ENCODE peak calls at places on chromosomes 7 and 10, in nine cellular contexts. F, Q, B, D, X, K, M, P and J are unnamed samples. For H3K4me1, the result is how much of the 10 kb centered on the place peaks cover.

GRCh38 chr10:87575851-87576250 is 71.2 kb downstream of the MINPP1 start:
- DNase-seq in K (no peak), M (no peak), X (no peak), F (no peak), D (no peak), P (no peak), B (no peak), Q (no peak), J (no peak)

GRCh38 chr10:51699145-51699474 is 285 bp downstream of the CSTF2T start:
- DNase-seq in F (no peak), B (no peak), K (peak), P (no peak), Q (no peak), M (no peak), X (no peak), D (no peak), J (no peak)

GRCh38 chr10:24723788-24724380 is at the start of gene ARHGAP21:
- DNase-seq in F (peak), P (peak), D (peak), X (peak), B (peak), M (peak), K (peak), Q (peak), J (peak)

GRCh38 chr7:44650772-44651171 is 44.3 kb downstream of the OGDH start:
- DNase-seq in D (no peak), F (no peak), Q (no peak), B (peak), X (no peak), P (no peak), K (peak), M (no peak), J (peak)

GRCh38 chr7:114243646-114244045 is 171.0 kb upstream of the FOXP2 start:
- DNase-seq in X (no peak), B (no peak), K (no peak), Q (no peak), D (no peak), F (no peak), M (no peak), P (no peak), J (no peak)

GRCh38 chr10:33524966-33525365 is 190.5 kb upstream of the NRP1 start:
- DNase-seq in K (no peak), M (no peak), X (no peak), B (no peak), P (no peak), D (no peak), Q (no peak), F (no peak), J (no peak)

GRCh38 chr10:33542747-33543505 is 208.5 kb upstream of the NRP1 start:
- DNase-seq in K (no peak), X (peak), B (no peak), P (no peak), F (no peak), Q (no peak), M (no peak), D (no peak), J (no peak)

GRCh38 chr10:20272575-20272974 is 456.3 kb downstream of the PLXDC2 start:
- DNase-seq in X (no peak), D (no peak), K (no peak), M (no peak), F (no peak), P (no peak), Q (no peak), B (no peak), J (no peak)

GRCh38 chr10:54843085-54843646 is 42.1 kb upstream of the PCDH15 start:
- DNase-seq in X (no peak), B (no peak), D (no peak), Q (no peak), F (no peak), M (no peak), K (no peak), P (no peak), J (no peak)

GRCh38 chr7:79459381-79459780 is 5.9 kb upstream of the MAGI2 start:
- DNase-seq in X (no peak), F (no peak), M (no peak), P (no peak), Q (no peak), D (no peak), K (peak), B (peak), J (peak)

GRCh38 chr7:28986723-28987122 is 28.6 kb upstream of the TRIL start:
- DNase-seq in K (no peak), P (no peak), Q (no peak), B (no peak), M (no peak), X (peak), D (no peak), F (no peak), J (no peak)

GRCh38 chr7:10225265-10225664 is 748.4 kb upstream of the PHF14 start:
- DNase-seq in X (no peak), B (no peak), Q (no peak), F (no peak), D (no peak), M (no peak), K (no peak), P (no peak), J (no peak)

GRCh38 chr10:47346572-47347302 is 1.4 kb upstream of the RBP3 start:
- DNase-seq in F (no peak), K (no peak), B (no peak), Q (no peak), M (no peak), P (no peak), X (no peak), D (no peak), J (peak)

GRCh38 chr10:103676058-103676785 is 179.2 kb downstream of the SH3PXD2A start:
- DNase-seq in P (no peak), M (no peak), F (peak), D (no peak), X (peak), B (no peak), K (no peak), Q (peak), J (peak)

GRCh38 chr7:47465191-47465590 is 116.7 kb downstream of the TNS3 start:
- DNase-seq in Q (no peak), F (no peak), M (no peak), X (peak), K (no peak), D (no peak), P (no peak), B (no peak), J (no peak)

GRCh38 chr7:47435889-47436312 is 146.0 kb downstream of the TNS3 start:
- DNase-seq in F (peak), B (peak), M (no peak), D (peak), X (peak), Q (peak), K (peak), P (peak), J (peak)

GRCh38 chr7:39016609-39017008 is 38.9 kb downstream of the POU6F2 start:
- DNase-seq in B (no peak), F (peak), K (no peak), P (no peak), X (no peak), D (no peak), M (no peak), Q (no peak), J (no peak)

GRCh38 chr10:45581497-45582385 is 90.8 kb downstream of the ZFAND4 start:
- DNase-seq in B (no peak), Q (no peak), P (no peak), K (no peak), F (no peak), X (no peak), D (no peak), M (no peak), J (no peak)

GRCh38 chr7:50396856-50397255 is 53.3 kb downstream of the FIGNL1 start:
- DNase-seq in Q (no peak), D (no peak), P (no peak), K (no peak), X (no peak), M (no peak), F (no peak), B (no peak), J (no peak)

GRCh38 chr10:80496555-80497172 is 41.0 kb upstream of the SH2D4B start:
- DNase-seq in F (no peak), Q (no peak), B (no peak), P (no peak), M (no peak), D (no peak), K (no peak), X (no peak), J (no peak)

GRCh38 chr7:3955751-3956696 is 655.0 kb downstream of the SDK1 start:
- DNase-seq in K (no peak), D (peak), M (no peak), B (no peak), X (no peak), F (peak), P (no peak), Q (no peak), J (no peak)

GRCh38 chr7:114921636-114922150 is at the start of gene MDFIC:
- DNase-seq in X (peak), D (peak), M (no peak), F (no peak), Q (no peak), K (no peak), B (peak), P (no peak), J (peak)

GRCh38 chr10:42958142-42958868 is 118.6 kb upstream of the RET start:
- DNase-seq in X (no peak), M (no peak), B (no peak), F (peak), Q (peak), K (no peak), P (no peak), D (no peak), J (no peak)

GRCh38 chr10:47152861-47153349 is 147.1 kb upstream of the GDF10 start:
- DNase-seq in X (peak), P (no peak), M (no peak), F (no peak), K (no peak), B (no peak), D (peak), Q (no peak), J (no peak)

GRCh38 chr10:5453749-5454489 is 41.6 kb downstream of the NET1 start:
- DNase-seq in X (no peak), F (no peak), Q (no peak), D (no peak), M (no peak), K (no peak), B (no peak), P (no peak), J (no peak)

GRCh38 chr10:44419790-44420549 is 35.1 kb upstream of the CXCL12 start:
- DNase-seq in M (no peak), K (peak), F (no peak), X (no peak), Q (no peak), B (no peak), P (no peak), D (no peak), J (no peak)

GRCh38 chr7:140219672-140220520 is 43.1 kb upstream of the KDM7A start:
- DNase-seq in B (no peak), F (peak), Q (no peak), K (no peak), D (no peak), P (no peak), X (no peak), M (no peak), J (no peak)

GRCh38 chr10:8637640-8638039 is 583.2 kb downstream of the GATA3 start:
- DNase-seq in D (no peak), B (no peak), M (no peak), K (no peak), P (no peak), X (peak), F (no peak), Q (no peak), J (no peak)

GRCh38 chr10:74262856-74263255 is 111.8 kb downstream of the ADK start:
- DNase-seq in B (no peak), K (no peak), F (no peak), M (no peak), X (no peak), P (no peak), Q (no peak), D (no peak), J (no peak)

GRCh38 chr7:30459591-30460245 is 18.9 kb downstream of the NOD1 start:
- DNase-seq in P (no peak), K (peak), Q (peak), X (peak), M (no peak), B (peak), F (no peak), D (peak), J (no peak)

GRCh38 chr7:128804472-128804871 is 12.7 kb downstream of the CCDC136 start:
- DNase-seq in B (no peak), D (no peak), F (no peak), Q (no peak), X (no peak), K (no peak), P (no peak), M (no peak), J (no peak)

GRCh38 chr10:101902032-101902799 is 58.6 kb upstream of the KCNIP2 start:
- DNase-seq in K (no peak), M (no peak), B (no peak), F (no peak), D (no peak), Q (no peak), P (no peak), X (no peak), J (no peak)

GRCh38 chr10:110523736-110524135 is 26.0 kb downstream of the DUSP5 start:
- DNase-seq in F (no peak), X (no peak), M (no peak), K (no peak), B (no peak), Q (no peak), D (no peak), P (no peak), J (no peak)

GRCh38 chr7:83166-83840 is 109.1 kb upstream of the FAM20C start:
- DNase-seq in Q (peak), P (no peak), D (no peak), F (no peak), X (no peak), B (no peak), M (no peak), K (no peak), J (peak)

GRCh38 chr7:100691676-100692577 is 2.1 kb downstream of the GIGYF1 start:
- DNase-seq in M (peak), X (peak), F (peak), K (peak), B (peak), Q (peak), P (peak), D (peak), J (peak)

GRCh38 chr10:29618341-29619171 is 16.2 kb downstream of the SVIL start:
- DNase-seq in F (peak), Q (peak), X (peak), B (no peak), M (no peak), D (no peak), K (no peak), P (no peak), J (no peak)

GRCh38 chr7:55314967-55315366 is 50.2 kb upstream of the LANCL2 start:
- DNase-seq in B (no peak), X (no peak), P (no peak), M (no peak), D (no peak), F (no peak), K (no peak), Q (no peak), J (no peak)

GRCh38 chr7:42972703-42973500 is 40.7 kb downstream of the MRPL32 start:
- DNase-seq in D (peak), K (peak), X (peak), B (peak), P (peak), Q (peak), M (no peak), F (no peak), J (peak)

GRCh38 chr10:78058562-78058961 is 24.9 kb downstream of the RPS24 start:
- DNase-seq in M (no peak), B (peak), F (no peak), P (no peak), X (no peak), D (no peak), K (no peak), Q (no peak), J (no peak)

GRCh38 chr10:132595021-132595420 is 57.4 kb downstream of the INPP5A start:
- DNase-seq in M (no peak), D (no peak), F (no peak), B (no peak), P (no peak), K (no peak), X (no peak), Q (no peak), J (no peak)
- H3K4me1 ChIP-seq in M (under half), D (under half), F (under half), B (under half), P (under half), K (under half), X (under half), Q (half or more), J (half or more)

DNA sequence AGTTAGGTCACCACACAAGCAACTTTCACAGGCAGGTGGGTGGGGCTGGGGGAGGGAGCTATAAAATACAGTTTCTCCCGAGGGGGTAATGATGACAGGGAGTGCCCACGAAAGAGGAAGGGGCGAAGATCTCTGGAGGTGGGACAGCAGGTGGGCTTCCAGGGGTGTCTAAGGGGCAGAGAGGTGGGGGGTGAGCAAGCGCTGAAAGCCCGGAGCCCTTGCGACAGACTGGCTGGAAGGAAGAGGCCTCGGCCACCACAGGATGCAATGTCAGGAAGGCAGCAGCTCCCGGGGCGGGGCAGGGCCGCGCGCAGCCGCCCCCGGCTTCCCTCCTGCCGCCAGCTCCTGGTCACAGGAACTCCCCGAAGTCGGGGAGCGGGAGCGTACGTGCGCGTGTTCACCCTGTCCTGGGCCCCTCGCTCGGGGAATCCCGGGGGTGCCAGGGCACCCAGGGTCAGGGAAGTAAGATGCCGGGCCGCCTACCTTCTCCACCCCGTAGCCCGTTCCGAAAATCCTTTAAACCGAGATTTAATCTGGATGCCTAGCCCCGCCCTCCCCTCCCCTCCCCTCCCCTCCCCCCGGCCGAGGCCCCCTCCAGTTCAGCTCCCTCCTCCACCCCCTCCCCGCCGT is 105.2 kb upstream of the PPIF start:
- DNase-seq in K (peak), D (no peak), F (peak), M (no peak), P (peak), Q (peak), B (peak), X (peak), J (peak)
- H3K4me3 ChIP-seq in K (no peak), D (no peak), F (peak), M (peak), P (peak), Q (peak), B (peak), X (peak), J (peak)

DNA sequence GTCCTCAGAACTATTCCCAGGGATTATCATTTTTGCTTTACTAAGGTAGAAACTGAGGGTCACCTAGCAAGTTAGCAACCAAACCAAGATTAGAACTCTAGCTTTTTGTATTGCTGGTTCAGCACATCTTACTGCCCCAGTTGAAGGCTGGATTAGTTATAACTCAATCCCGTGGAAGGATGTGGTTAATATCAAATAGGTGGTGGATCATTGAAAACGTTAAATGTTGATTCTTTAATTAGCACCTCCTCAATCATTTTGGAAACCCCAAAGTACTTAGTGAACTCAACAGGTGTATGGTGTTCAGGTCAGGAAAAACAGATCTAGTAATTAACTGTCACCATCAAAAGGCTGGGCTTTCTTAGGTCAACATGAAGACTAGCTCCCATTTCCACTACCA is 152.4 kb downstream of the ARID5B start:
- DNase-seq in M (no peak), P (no peak), B (no peak), K (no peak), X (no peak), D (no peak), F (no peak), Q (no peak), J (no peak)
- H3K4me1 ChIP-seq in M (under half), P (under half), B (under half), K (under half), X (under half), D (under half), F (under half), Q (half or more), J (under half)

GRCh38 chr7:5296015-5296621 is 13.4 kb downstream of the SLC29A4 start:
- DNase-seq in K (no peak), X (no peak), D (no peak), M (no peak), F (no peak), P (no peak), Q (no peak), B (no peak), J (no peak)
- H3K4me3 ChIP-seq in K (no peak), X (no peak), D (no peak), M (no peak), F (no peak), P (no peak), Q (no peak), B (no peak), J (no peak)

DNA sequence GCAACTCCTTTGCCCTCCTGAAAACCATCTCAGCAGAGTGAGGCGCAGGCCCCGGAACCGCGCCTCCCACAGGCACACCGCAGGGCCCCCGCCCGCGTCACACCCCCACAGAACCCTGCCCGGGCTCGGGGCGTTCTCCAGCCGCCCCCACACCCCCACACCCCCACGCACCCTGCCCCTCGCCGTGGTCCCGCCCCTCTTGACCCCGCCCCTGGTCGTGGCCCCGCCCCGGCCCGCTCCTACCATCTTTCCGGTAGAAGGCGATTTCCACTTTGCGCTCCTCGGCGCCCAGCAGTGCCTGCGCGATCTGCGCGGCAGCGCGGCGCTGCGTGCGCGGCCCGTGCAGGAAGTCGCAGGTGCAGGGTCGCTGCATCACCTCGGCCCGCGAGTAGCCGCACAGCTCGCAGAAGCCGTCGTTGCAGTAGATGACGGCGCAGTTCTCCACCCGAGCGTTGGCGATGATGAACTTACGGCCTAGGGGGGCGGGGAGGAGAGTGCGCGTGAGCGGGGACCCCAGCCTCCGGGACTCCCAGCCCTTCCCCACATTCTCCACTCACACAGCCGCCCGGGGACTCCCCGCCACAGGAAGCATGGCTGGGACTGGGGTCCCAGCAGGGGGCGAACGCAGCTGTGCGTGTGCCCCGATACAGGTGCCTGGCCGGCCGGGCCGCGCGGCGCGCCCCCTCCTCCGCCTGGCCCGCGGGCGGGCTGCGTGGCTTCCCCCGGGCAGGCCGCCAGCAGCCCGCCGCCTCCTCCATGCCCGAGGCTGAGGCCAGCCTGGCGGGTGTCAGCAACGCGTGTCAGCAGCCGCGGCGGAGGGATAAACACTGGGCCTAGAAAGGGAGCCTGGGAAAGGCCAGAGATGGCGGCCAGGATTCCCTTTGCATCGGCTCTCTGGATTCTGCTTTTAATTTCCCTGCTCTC is 3.4 kb downstream of the KCNH2 start:
- DNase-seq in Q (peak), P (peak), X (peak), M (peak), B (peak), K (no peak), D (peak), F (no peak), J (no peak)
- H3K4me1 ChIP-seq in Q (half or more), P (half or more), X (half or more), M (under half), B (under half), K (under half), D (under half), F (under half), J (under half)